ENCODE peak calls at places on chromosomes 7 and 10, in five cellular contexts. One of them, this sample, is unnamed.
A peak's percentile ranks its signal among the peaks of the same experiment; 100 is the strongest.

GRCh38 chr10:80136134-80136571 is 3.6 kb downstream of the PLAC9 start:
- DNase-seq in NCI-H460: no peak
- DNase-seq in kidney tubule cell: no peak
- DNase-seq in germinal center: no peak
- DNase-seq in hepatocyte: peak; percentile 52
- DNase-seq in this sample: peak; percentile 74

GRCh38 chr10:19412531-19412930 is 363.9 kb downstream of the MALRD1 start:
- DNase-seq in kidney tubule cell: peak; percentile 48
- DNase-seq in NCI-H460: peak; percentile 3
- DNase-seq in germinal center: no peak
- DNase-seq in hepatocyte: peak; percentile 46
- DNase-seq in this sample: no peak

GRCh38 chr10:84176836-84177474 is 3.4 kb downstream of the GPR15LG start:
- DNase-seq in germinal center: no peak
- DNase-seq in hepatocyte: no peak
- DNase-seq in kidney tubule cell: no peak
- DNase-seq in NCI-H460: no peak
- DNase-seq in this sample: no peak

GRCh38 chr7:102215281-102215680 is 71.4 kb upstream of the SH2B2 start:
- DNase-seq in kidney tubule cell: no peak
- DNase-seq in NCI-H460: no peak
- DNase-seq in hepatocyte: no peak
- DNase-seq in germinal center: peak; percentile 11
- DNase-seq in this sample: no peak

GRCh38 chr7:153190452-153190851 is 430.9 kb downstream of the ACTR3B start:
- DNase-seq in kidney tubule cell: peak; percentile 9
- DNase-seq in hepatocyte: no peak
- DNase-seq in germinal center: peak; percentile 17
- DNase-seq in NCI-H460: no peak
- DNase-seq in this sample: peak; percentile 35

GRCh38 chr10:31112961-31113360 is 81.3 kb upstream of the ZNF438 start:
- DNase-seq in hepatocyte: no peak
- DNase-seq in NCI-H460: no peak
- DNase-seq in kidney tubule cell: no peak
- DNase-seq in germinal center: no peak
- DNase-seq in this sample: no peak

GRCh38 chr10:69276503-69276902 is 1.8 kb upstream of the HK1 start:
- DNase-seq in NCI-H460: no peak
- DNase-seq in hepatocyte: no peak
- DNase-seq in kidney tubule cell: no peak
- DNase-seq in germinal center: no peak
- DNase-seq in this sample: no peak

GRCh38 chr10:80444646-80445319 is 9.3 kb upstream of the TSPAN14 start:
- DNase-seq in NCI-H460: peak; percentile 72
- DNase-seq in germinal center: peak; percentile 75
- DNase-seq in hepatocyte: peak; percentile 72
- DNase-seq in kidney tubule cell: peak; percentile 78
- DNase-seq in this sample: peak; percentile 67

GRCh38 chr10:42975005-42975493 is 101.8 kb upstream of the RET start:
- DNase-seq in NCI-H460: no peak
- DNase-seq in hepatocyte: no peak
- DNase-seq in germinal center: no peak
- DNase-seq in kidney tubule cell: no peak
- DNase-seq in this sample: no peak

GRCh38 chr10:57663401-57663800 is 604.3 kb downstream of the IPMK start:
- DNase-seq in NCI-H460: no peak
- DNase-seq in hepatocyte: no peak
- DNase-seq in kidney tubule cell: no peak
- DNase-seq in germinal center: no peak
- DNase-seq in this sample: no peak

GRCh38 chr10:116014859-116015258 is 258.1 kb downstream of the GFRA1 start:
- DNase-seq in hepatocyte: peak; percentile 52
- DNase-seq in NCI-H460: no peak
- DNase-seq in kidney tubule cell: no peak
- DNase-seq in germinal center: no peak
- DNase-seq in this sample: no peak

GRCh38 chr10:109952526-109952925 is 29.2 kb upstream of the XPNPEP1 start:
- DNase-seq in NCI-H460: no peak
- DNase-seq in hepatocyte: no peak
- DNase-seq in kidney tubule cell: no peak
- DNase-seq in germinal center: no peak
- DNase-seq in this sample: no peak

GRCh38 chr10:26334932-26335573 is 103.1 kb upstream of the APBB1IP start:
- DNase-seq in hepatocyte: peak; percentile 75
- DNase-seq in NCI-H460: peak; percentile 43
- DNase-seq in germinal center: peak; percentile 71
- DNase-seq in kidney tubule cell: peak; percentile 77
- DNase-seq in this sample: peak; percentile 66

GRCh38 chr10:79104264-79104954 is 35.6 kb downstream of the ZMIZ1 start:
- DNase-seq in hepatocyte: no peak
- DNase-seq in germinal center: no peak
- DNase-seq in NCI-H460: no peak
- DNase-seq in kidney tubule cell: peak; percentile 35
- DNase-seq in this sample: peak; percentile 39

GRCh38 chr10:18918545-18918944 is 130.1 kb upstream of the MALRD1 start:
- DNase-seq in NCI-H460: no peak
- DNase-seq in germinal center: no peak
- DNase-seq in hepatocyte: peak; percentile 8
- DNase-seq in kidney tubule cell: peak; percentile 48
- DNase-seq in this sample: peak; percentile 57

GRCh38 chr7:2537981-2538851 is 17.1 kb downstream of the BRAT1 start:
- DNase-seq in hepatocyte: no peak
- DNase-seq in NCI-H460: no peak
- DNase-seq in germinal center: no peak
- DNase-seq in kidney tubule cell: no peak
- DNase-seq in this sample: peak; percentile 24

GRCh38 chr10:104043185-104043830 is 42.4 kb downstream of the COL17A1 start:
- DNase-seq in hepatocyte: no peak
- DNase-seq in NCI-H460: no peak
- DNase-seq in germinal center: no peak
- DNase-seq in kidney tubule cell: no peak
- DNase-seq in this sample: no peak

GRCh38 chr10:58217612-58218011 is 50.1 kb downstream of the IPMK start:
- DNase-seq in NCI-H460: no peak
- DNase-seq in hepatocyte: no peak
- DNase-seq in kidney tubule cell: no peak
- DNase-seq in germinal center: no peak
- DNase-seq in this sample: no peak

GRCh38 chr7:130162196-130162595 is 43.0 kb downstream of the TMEM209 start:
- DNase-seq in hepatocyte: no peak
- DNase-seq in NCI-H460: no peak
- DNase-seq in germinal center: no peak
- DNase-seq in kidney tubule cell: no peak
- DNase-seq in this sample: no peak

GRCh38 chr7:115177832-115178231 is 255.9 kb downstream of the MDFIC start:
- DNase-seq in kidney tubule cell: no peak
- DNase-seq in NCI-H460: no peak
- DNase-seq in germinal center: no peak
- DNase-seq in hepatocyte: no peak
- DNase-seq in this sample: no peak

GRCh38 chr10:3192856-3193635 is 20.5 kb upstream of the PITRM1 start:
- DNase-seq in germinal center: peak; percentile 65
- DNase-seq in NCI-H460: peak; percentile 35
- DNase-seq in kidney tubule cell: peak; percentile 63
- DNase-seq in hepatocyte: peak; percentile 73
- DNase-seq in this sample: peak; percentile 49